ENCODE peak calls at places on chromosomes 2 and 18, in ten cellular contexts. U, Y, W, X, M, K, D, F, V and N are unnamed samples.

GRCh38 chr2:121210691-121211090 is 74.3 kb downstream of the TFCP2L1 start:
- DNase-seq in U (no peak), Y (no peak), W (no peak), X (no peak), M (no peak), K (no peak), D (no peak), F (no peak), V (no peak), N (peak)

GRCh38 chr18:26228562-26229260 is 2.5 kb downstream of the TAF4B start:
- DNase-seq in U (no peak), Y (no peak), W (no peak), X (no peak), M (no peak), K (no peak), D (no peak), F (no peak), V (no peak), N (no peak)

GRCh38 chr2:24076849-24077534 is 866 bp upstream of the SF3B6 start:
- DNase-seq in U (no peak), Y (no peak), W (no peak), X (peak), M (no peak), K (no peak), D (peak), F (no peak), V (no peak), N (no peak)

GRCh38 chr2:72886505-72887031 is 640 bp upstream of the SPR start:
- DNase-seq in U (peak), Y (no peak), W (no peak), X (no peak), M (no peak), K (no peak), D (no peak), F (no peak), V (peak), N (no peak)

GRCh38 chr2:217393585-217394032 is 533.7 kb upstream of the TNP1 start:
- DNase-seq in U (no peak), Y (peak), W (no peak), X (peak), M (peak), K (no peak), D (peak), F (no peak), V (no peak), N (peak)

GRCh38 chr2:20656561-20656960 is 5.7 kb upstream of the HS1BP3 start:
- DNase-seq in U (no peak), Y (no peak), W (no peak), X (no peak), M (no peak), K (no peak), D (no peak), F (no peak), V (no peak), N (no peak)

GRCh38 chr2:218010116-218010837 is 7.5 kb upstream of the TNS1 start:
- DNase-seq in U (peak), Y (no peak), W (no peak), X (peak), M (no peak), K (no peak), D (peak), F (no peak), V (peak), N (peak)

GRCh38 chr18:31977270-31977872 is 34.4 kb upstream of the TRAPPC8 start:
- DNase-seq in U (no peak), Y (no peak), W (no peak), X (peak), M (no peak), K (no peak), D (peak), F (no peak), V (no peak), N (peak)

GRCh38 chr18:35241523-35241804 is 630 bp downstream of the ZNF397 start:
- DNase-seq in U (no peak), Y (no peak), W (no peak), X (no peak), M (no peak), K (no peak), D (no peak), F (no peak), V (no peak), N (no peak)

GRCh38 chr2:100742884-100743283 is 77.1 kb upstream of the NPAS2 start:
- DNase-seq in U (no peak), Y (peak), W (no peak), X (peak), M (no peak), K (no peak), D (peak), F (peak), V (no peak), N (no peak)

GRCh38 chr2:48358982-48359381 is 171.0 kb upstream of the STON1 start:
- DNase-seq in U (no peak), Y (no peak), W (no peak), X (no peak), M (no peak), K (no peak), D (no peak), F (no peak), V (no peak), N (no peak)

GRCh38 chr2:210662557-210662956 is 106.2 kb downstream of the CPS1 start:
- DNase-seq in U (no peak), Y (no peak), W (no peak), X (no peak), M (no peak), K (no peak), D (no peak), F (no peak), V (no peak), N (no peak)

GRCh38 chr2:20465716-20466391 is 19.0 kb downstream of the RHOB start:
- DNase-seq in U (peak), Y (no peak), W (no peak), X (no peak), M (peak), K (peak), D (no peak), F (no peak), V (no peak), N (no peak)